ENCODE peak calls at places on chromosomes 11 and 22, in nine cellular contexts. B is right atrium auricular region, K is NCI-H446, P is adipocyte, H is NAMALWA, E is NCI-H1105, R is IMR-90, V is endothelial cell, C is HT1080. S is an unnamed sample.

GRCh38 chr22:39908737-39909136 is 7.9 kb downstream of the GRAP2 start:
- DNase-seq in B (no peak), K (no peak), P (no peak), H (no peak), E (no peak), R (peak; percentile 8), V (no peak), C (peak; percentile 16), S (peak; percentile 4)

GRCh38 chr22:40240671-40241070 is 62.9 kb downstream of the TNRC6B start:
- DNase-seq in B (no peak), K (no peak), P (no peak), H (peak; percentile 19), E (no peak), R (no peak), V (no peak), C (peak; percentile 18), S (no peak)

GRCh38 chr11:121575250-121575962 is 122.6 kb upstream of the SORL1-AS1 start:
- DNase-seq in B (peak; percentile 94), K (no peak), P (no peak), H (no peak), E (no peak), R (peak; percentile 81), V (no peak), C (peak; percentile 57), S (peak; percentile 41)

GRCh38 chr11:132638421-132638820 is 893.9 kb downstream of the OPCML start:
- DNase-seq in B (no peak), K (no peak), P (no peak), H (no peak), E (no peak), R (no peak), V (no peak), C (no peak), S (no peak)

GRCh38 chr22:37735054-37735453 is 38.2 kb downstream of the TRIOBP start:
- DNase-seq in B (peak; percentile 76), K (no peak), P (no peak), H (no peak), E (no peak), R (no peak), V (peak; percentile 67), C (no peak), S (no peak)

GRCh38 chr22:20420157-20420842 is 17.3 kb downstream of the SCARF2 start:
- DNase-seq in B (no peak), K (no peak), P (no peak), H (no peak), E (no peak), R (no peak), V (no peak), C (no peak), S (no peak)

GRCh38 chr11:7257744-7258143 is 6.0 kb downstream of the SYT9 start:
- DNase-seq in B (no peak), K (no peak), P (no peak), H (no peak), E (no peak), R (no peak), V (no peak), C (no peak), S (no peak)

GRCh38 chr11:73189315-73189714 is 28.8 kb upstream of the P2RY2 start:
- DNase-seq in B (no peak), K (no peak), P (no peak), H (peak; percentile 56), E (no peak), R (no peak), V (no peak), C (no peak), S (no peak)

GRCh38 chr11:62545437-62546243 is 966 bp downstream of the AHNAK start:
- DNase-seq in B (peak; percentile 95), K (peak; percentile 57), P (peak; percentile 95), H (no peak), E (no peak), R (peak; percentile 93), V (peak; percentile 64), C (peak; percentile 95), S (peak; percentile 89)

GRCh38 chr11:1157645-1158591 is at the start of gene MUC5AC:
- DNase-seq in B (no peak), K (no peak), P (no peak), H (no peak), E (no peak), R (no peak), V (no peak), C (no peak), S (no peak)

GRCh38 chr11:31557991-31558390 is 48.4 kb downstream of the ELP4 start:
- DNase-seq in B (no peak), K (peak; percentile 36), P (peak; percentile 5), H (no peak), E (no peak), R (peak; percentile 3), V (no peak), C (no peak), S (peak; percentile 16)

GRCh38 chr22:49867303-49868250 is 13.9 kb downstream of the ZBED4 start:
- DNase-seq in B (no peak), K (no peak), P (no peak), H (no peak), E (no peak), R (no peak), V (no peak), C (no peak), S (no peak)

GRCh38 chr11:31875861-31876625 is 64.9 kb upstream of the PAX6 start:
- DNase-seq in B (no peak), K (no peak), P (no peak), H (no peak), E (no peak), R (no peak), V (no peak), C (peak; percentile 27), S (peak; percentile 37)

GRCh38 chr22:32444068-32444467 is 20.2 kb downstream of the BPIFC start:
- DNase-seq in B (no peak), K (peak; percentile 15), P (no peak), H (peak; percentile 10), E (no peak), R (no peak), V (peak; percentile 15), C (peak; percentile 33), S (no peak)

GRCh38 chr22:24322522-24322921 is 51.9 kb downstream of the SPECC1L start:
- DNase-seq in B (no peak), K (no peak), P (no peak), H (no peak), E (no peak), R (no peak), V (no peak), C (no peak), S (no peak)

GRCh38 chr11:78099671-78100070 is 20.0 kb upstream of the NDUFC2 start:
- DNase-seq in B (no peak), K (peak; percentile 34), P (no peak), H (no peak), E (no peak), R (no peak), V (no peak), C (no peak), S (no peak)

GRCh38 chr11:69241844-69242582 is 51.9 kb upstream of the MYEOV start:
- DNase-seq in B (no peak), K (no peak), P (peak; percentile 84), H (no peak), E (no peak), R (no peak), V (no peak), C (no peak), S (no peak)

GRCh38 chr11:18495703-18496102 is 31.0 kb downstream of the TSG101 start:
- DNase-seq in B (no peak), K (no peak), P (no peak), H (no peak), E (no peak), R (no peak), V (no peak), C (no peak), S (no peak)

GRCh38 chr11:70397336-70397982 is 870 bp upstream of the CTTN start:
- DNase-seq in B (no peak), K (peak; percentile 37), P (no peak), H (no peak), E (no peak), R (peak; percentile 30), V (peak; percentile 39), C (no peak), S (peak; percentile 17)

GRCh38 chr22:18994780-18995711 is 59.0 kb upstream of the PRODH start:
- DNase-seq in B (no peak), K (no peak), P (no peak), H (no peak), E (no peak), R (no peak), V (no peak), C (no peak), S (no peak)

GRCh38 chr11:117201516-117201866 is 2.3 kb downstream of the TAGLN start:
- DNase-seq in B (no peak), K (no peak), P (no peak), H (no peak), E (no peak), R (no peak), V (no peak), C (no peak), S (no peak)

S was measured in astrocyte.